ENCODE peak calls at places on chromosomes 6 and 20, in seven cellular contexts. B, P, F, Q, L, O and V are unnamed samples.

GRCh38 chr6:136586295-136586694 is 36.1 kb upstream of the MAP7 start:
- DNase-seq in B (no peak), P (no peak), F (peak), Q (no peak), L (no peak), O (peak), V (no peak)

GRCh38 chr6:2162089-2162465 is 83.3 kb downstream of the GMDS start:
- DNase-seq in B (no peak), P (no peak), F (no peak), Q (no peak), L (no peak), O (no peak), V (no peak)

GRCh38 chr6:135354407-135354806 is 143.1 kb downstream of the AHI1 start:
- DNase-seq in B (no peak), P (no peak), F (no peak), Q (no peak), L (no peak), O (no peak), V (no peak)

GRCh38 chr6:40822619-40823018 is 216.4 kb downstream of the UNC5CL start:
- DNase-seq in B (no peak), P (no peak), F (no peak), Q (no peak), L (no peak), O (no peak), V (no peak)

GRCh38 chr6:2222275-2222842 is 23.0 kb downstream of the GMDS start:
- DNase-seq in B (no peak), P (no peak), F (no peak), Q (no peak), L (no peak), O (no peak), V (no peak)

GRCh38 chr6:169723200-169723909 is 945 bp downstream of the PHF10 start:
- DNase-seq in B (peak), P (peak), F (peak), Q (peak), L (peak), O (no peak), V (no peak)

GRCh38 chr6:158231551-158232444 is 63.6 kb downstream of the GTF2H5 start:
- DNase-seq in B (peak), P (peak), F (peak), Q (peak), L (peak), O (peak), V (no peak)

GRCh38 chr6:120411394-120411793 is 922.9 kb downstream of the TBC1D32 start:
- DNase-seq in B (no peak), P (no peak), F (no peak), Q (no peak), L (no peak), O (no peak), V (no peak)

GRCh38 chr20:46897471-46897870 is 2.8 kb downstream of the EYA2 start:
- DNase-seq in B (no peak), P (no peak), F (no peak), Q (no peak), L (no peak), O (no peak), V (no peak)

GRCh38 chr6:14464049-14464448 is 346.5 kb downstream of the CD83 start:
- DNase-seq in B (no peak), P (no peak), F (no peak), Q (no peak), L (no peak), O (no peak), V (no peak)

GRCh38 chr6:56663344-56663743 is 20.7 kb upstream of the DST start:
- DNase-seq in B (no peak), P (no peak), F (no peak), Q (no peak), L (no peak), O (no peak), V (no peak)

GRCh38 chr6:42788671-42789070 is 6.8 kb downstream of the BICRAL start:
- DNase-seq in B (no peak), P (no peak), F (no peak), Q (no peak), L (no peak), O (no peak), V (no peak)

GRCh38 chr6:41638801-41639555 is 710 bp downstream of the MDFI start:
- DNase-seq in B (no peak), P (no peak), F (peak), Q (no peak), L (peak), O (no peak), V (no peak)